ENCODE peak calls at places on chromosome 6, in eight cellular contexts. P is lower leg skin, W is endothelial cell, O is AG04450, B is fibroblast of lung, E is pancreas, G is astrocyte, A is cardiac muscle cell. C is an unnamed sample.

GRCh38 chr6:39821739-39822532 is 29.8 kb downstream of the DAAM2 start:
- DNase-seq in P (no peak), W (no peak), O (no peak), B (peak), E (no peak), G (no peak), A (no peak), C (no peak)

GRCh38 chr6:126919947-126920346 is 198.5 kb upstream of the RSPO3 start:
- DNase-seq in P (no peak), W (no peak), O (peak), B (peak), E (no peak), G (peak), A (no peak), C (no peak)

GRCh38 chr6:132131777-132132176 is 180.6 kb upstream of the CCN2 start:
- DNase-seq in P (no peak), W (no peak), O (peak), B (peak), E (peak), G (peak), A (no peak), C (no peak)

GRCh38 chr6:81075974-81076373 is 676.5 kb downstream of the TENT5A start:
- DNase-seq in P (no peak), W (peak), O (no peak), B (peak), E (no peak), G (peak), A (peak), C (no peak)

GRCh38 chr6:35402136-35402855 is 49.8 kb upstream of the FANCE start:
- DNase-seq in P (no peak), W (no peak), O (no peak), B (no peak), E (peak), G (no peak), A (no peak), C (no peak)

GRCh38 chr6:165832471-165832836 is 169.4 kb upstream of the PDE10A start:
- DNase-seq in P (no peak), W (no peak), O (no peak), B (no peak), E (no peak), G (no peak), A (no peak), C (peak)

GRCh38 chr6:167855825-167856425 is 29.2 kb downstream of the AFDN start:
- DNase-seq in P (no peak), W (no peak), O (peak), B (peak), E (no peak), G (peak), A (no peak), C (no peak)

GRCh38 chr6:116676021-116676420 is 5.0 kb upstream of the KPNA5 start:
- DNase-seq in P (no peak), W (no peak), O (no peak), B (no peak), E (no peak), G (no peak), A (no peak), C (no peak)

GRCh38 chr6:36463686-36464085 is 20.9 kb downstream of the KCTD20 start:
- DNase-seq in P (no peak), W (no peak), O (no peak), B (peak), E (no peak), G (no peak), A (no peak), C (no peak)

GRCh38 chr6:130148181-130148580 is 74.6 kb downstream of the SAMD3 start:
- DNase-seq in P (no peak), W (no peak), O (no peak), B (no peak), E (no peak), G (no peak), A (no peak), C (no peak)

GRCh38 chr6:16688984-16689636 is 72.2 kb downstream of the ATXN1 start:
- DNase-seq in P (no peak), W (no peak), O (peak), B (peak), E (no peak), G (peak), A (no peak), C (no peak)

GRCh38 chr6:155195903-155196302 is 67.9 kb upstream of the CLDN20 start:
- DNase-seq in P (no peak), W (no peak), O (no peak), B (no peak), E (no peak), G (no peak), A (no peak), C (no peak)

GRCh38 chr6:26028212-26028752 is 58.9 kb upstream of the HFE start:
- DNase-seq in P (no peak), W (no peak), O (no peak), B (no peak), E (no peak), G (no peak), A (no peak), C (no peak)

GRCh38 chr6:46129301-46129633 is 522 bp upstream of the ENPP4 start:
- DNase-seq in P (no peak), W (no peak), O (no peak), B (no peak), E (no peak), G (no peak), A (no peak), C (no peak)

GRCh38 chr6:53623497-53623896 is 42.1 kb downstream of the KLHL31 start:
- DNase-seq in P (no peak), W (no peak), O (no peak), B (peak), E (no peak), G (peak), A (no peak), C (no peak)

GRCh38 chr6:101926149-101926925 is 532.8 kb downstream of the GRIK2 start:
- DNase-seq in P (no peak), W (no peak), O (no peak), B (no peak), E (no peak), G (no peak), A (no peak), C (no peak)

GRCh38 chr6:108947114-108947854 is 99.1 kb downstream of the ARMC2 start:
- DNase-seq in P (no peak), W (no peak), O (peak), B (peak), E (no peak), G (peak), A (no peak), C (no peak)

GRCh38 chr6:19759117-19759880 is 77.9 kb upstream of the ID4 start:
- DNase-seq in P (no peak), W (no peak), O (peak), B (peak), E (no peak), G (peak), A (no peak), C (no peak)

GRCh38 chr6:114739656-114740055 is 396.8 kb upstream of the HS3ST5 start:
- DNase-seq in P (no peak), W (no peak), O (no peak), B (no peak), E (peak), G (no peak), A (no peak), C (no peak)

GRCh38 chr6:166470029-166470862 is 87.5 kb upstream of the MPC1 start:
- DNase-seq in P (no peak), W (no peak), O (no peak), B (no peak), E (no peak), G (no peak), A (no peak), C (no peak)

GRCh38 chr6:155186052-155186658 is 77.7 kb upstream of the CLDN20 start:
- DNase-seq in P (no peak), W (no peak), O (no peak), B (no peak), E (no peak), G (peak), A (no peak), C (no peak)

GRCh38 chr6:21997414-21998037 is 299.3 kb downstream of the PRL start:
- DNase-seq in P (no peak), W (no peak), O (no peak), B (no peak), E (no peak), G (peak), A (peak), C (no peak)

GRCh38 chr6:5023923-5024322 is 20.1 kb upstream of the RPP40 start:
- DNase-seq in P (no peak), W (no peak), O (no peak), B (no peak), E (no peak), G (no peak), A (no peak), C (no peak)

DNA sequence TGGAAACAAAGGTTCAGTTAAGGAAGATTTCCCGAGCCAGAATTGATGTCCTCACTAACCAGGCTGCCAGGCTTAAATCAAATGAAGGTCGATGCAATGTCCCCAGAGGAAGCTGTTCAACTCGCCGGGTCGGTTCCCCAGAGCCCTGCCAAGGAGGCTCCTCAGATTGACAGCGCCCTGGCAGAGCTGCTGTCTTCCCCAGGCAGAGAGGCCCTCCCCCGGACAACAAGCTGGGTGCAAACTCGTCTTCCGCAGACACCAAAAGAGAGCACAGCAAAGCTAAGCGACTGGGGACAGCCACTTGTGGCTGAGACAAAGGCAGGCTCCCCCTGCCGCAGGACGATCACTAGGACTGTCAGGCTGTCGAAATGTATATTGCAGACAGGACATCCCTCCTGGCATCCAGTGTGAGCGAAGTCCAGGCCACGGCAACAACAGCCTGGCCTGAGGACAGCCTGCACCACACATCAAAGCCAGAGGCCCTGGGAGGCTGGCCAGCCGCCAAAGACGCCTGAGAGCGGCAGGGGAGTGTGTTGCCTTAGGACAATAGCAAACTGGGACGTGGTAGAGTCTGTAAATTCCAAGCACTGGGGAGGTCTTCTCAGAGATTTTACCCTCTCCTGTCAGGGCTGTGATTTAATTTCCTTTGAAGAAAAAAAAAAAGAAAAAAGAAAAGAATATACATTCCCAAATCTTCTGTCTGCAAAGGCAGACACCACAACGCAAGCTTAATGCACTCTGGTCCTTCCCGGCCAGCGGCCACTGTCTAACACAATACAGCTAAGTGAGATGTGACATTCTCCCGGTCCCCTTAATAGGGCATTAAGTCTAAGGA is 99.1 kb downstream of the HIVEP2 start:
- DNase-seq in P (peak), W (peak), O (no peak), B (peak), E (peak), G (peak), A (peak), C (peak)
- TF ChIP-seq CTCF in P (no peak), W (no peak), O (no peak), B (no peak), E (no peak), G (no peak), A (no peak), C (peak)

GRCh38 chr6:44801188-44801587 is 413.7 kb downstream of the CDC5L start:
- DNase-seq in P (no peak), W (no peak), O (no peak), B (no peak), E (no peak), G (no peak), A (no peak), C (no peak)

GRCh38 chr6:44804016-44804415 is 416.5 kb downstream of the CDC5L start:
- DNase-seq in P (no peak), W (no peak), O (no peak), B (no peak), E (no peak), G (no peak), A (no peak), C (no peak)

GRCh38 chr6:44795326-44795725 is 407.8 kb downstream of the CDC5L start:
- DNase-seq in P (no peak), W (no peak), O (no peak), B (no peak), E (no peak), G (no peak), A (no peak), C (no peak)

GRCh38 chr6:44804546-44804945 is 417.0 kb downstream of the CDC5L start:
- DNase-seq in P (no peak), W (no peak), O (no peak), B (no peak), E (no peak), G (no peak), A (no peak), C (no peak)

DNA sequence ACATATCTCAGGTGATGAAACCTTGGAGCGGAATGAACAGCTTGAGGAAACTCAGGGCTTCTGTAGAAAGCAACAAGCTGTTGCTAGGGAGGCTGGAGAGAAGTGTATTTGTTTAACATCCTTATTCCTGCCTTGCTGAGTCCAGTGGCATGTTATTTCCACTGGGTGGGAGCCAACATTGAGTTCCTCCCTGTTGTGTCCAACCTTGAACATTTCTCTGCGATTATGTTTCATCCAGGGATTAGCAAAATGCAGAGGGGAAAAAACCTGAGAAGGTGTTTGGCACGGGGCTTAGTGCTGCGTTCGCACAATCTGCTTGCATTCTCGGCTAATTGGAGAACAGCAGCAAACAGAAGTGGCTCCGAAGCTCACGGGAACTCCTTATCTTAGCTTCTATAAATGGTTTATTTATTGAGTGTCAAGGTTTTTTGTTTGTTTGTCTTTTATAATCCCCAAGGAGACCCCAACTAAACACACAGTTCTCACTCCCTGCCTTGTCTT is 412.7 kb downstream of the CDC5L start:
- DNase-seq in P (no peak), W (no peak), O (no peak), B (peak), E (peak), G (peak), A (peak), C (no peak)
- TF ChIP-seq CTCF in P (no peak), W (no peak), O (no peak), B (no peak), E (no peak), G (no peak), A (no peak), C (peak)

DNA sequence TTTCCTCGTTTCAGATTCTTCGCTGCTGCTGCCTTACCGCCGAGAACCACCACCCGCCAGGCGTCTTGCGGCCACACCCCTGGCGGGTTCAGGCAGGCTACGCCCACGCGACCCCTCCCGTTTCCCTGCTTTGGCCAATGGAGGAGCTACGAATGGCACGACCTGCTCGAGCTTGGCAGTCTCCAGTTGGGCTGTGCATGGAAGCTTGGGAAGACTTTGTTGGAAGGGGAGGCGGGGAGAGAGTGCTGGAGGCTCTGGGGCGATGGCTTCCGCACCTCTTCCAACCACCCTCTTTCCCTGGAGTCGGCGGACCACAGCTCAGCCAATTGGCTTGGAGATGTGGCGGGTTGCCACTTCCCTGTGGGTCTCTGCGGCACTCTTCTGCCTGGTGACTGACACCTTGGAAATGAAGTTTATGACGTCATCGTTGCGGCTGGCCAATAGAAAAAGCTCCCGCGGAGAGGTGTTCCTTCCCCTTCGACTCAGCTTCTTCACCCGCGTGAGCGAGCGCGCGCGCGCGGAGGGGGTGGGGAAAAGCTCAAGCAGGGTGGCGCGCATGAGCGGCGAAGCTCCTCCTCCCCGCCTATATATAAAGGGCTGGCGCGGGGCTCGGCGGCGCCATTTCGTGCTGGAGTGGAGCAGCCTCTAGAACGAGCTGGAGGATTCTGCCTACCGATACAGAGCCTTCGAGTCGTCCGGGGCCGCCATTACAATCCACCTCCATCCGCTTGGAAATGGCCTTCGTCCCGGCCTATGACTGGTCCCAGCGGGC is 3.4 kb downstream of the BRD2 start:
- DNase-seq in P (peak), W (peak), O (peak), B (peak), E (peak), G (peak), A (peak), C (peak)
- TF ChIP-seq CTCF in P (no peak), W (no peak), O (peak), B (no peak), E (no peak), G (no peak), A (no peak), C (no peak)

GRCh38 chr6:12311106-12311505 is 20.9 kb downstream of the EDN1 start:
- DNase-seq in P (no peak), W (no peak), O (no peak), B (no peak), E (no peak), G (no peak), A (no peak), C (no peak)
- TF ChIP-seq CTCF in P (no peak), W (no peak), O (peak), B (no peak), E (no peak), G (no peak), A (peak), C (no peak)

DNA sequence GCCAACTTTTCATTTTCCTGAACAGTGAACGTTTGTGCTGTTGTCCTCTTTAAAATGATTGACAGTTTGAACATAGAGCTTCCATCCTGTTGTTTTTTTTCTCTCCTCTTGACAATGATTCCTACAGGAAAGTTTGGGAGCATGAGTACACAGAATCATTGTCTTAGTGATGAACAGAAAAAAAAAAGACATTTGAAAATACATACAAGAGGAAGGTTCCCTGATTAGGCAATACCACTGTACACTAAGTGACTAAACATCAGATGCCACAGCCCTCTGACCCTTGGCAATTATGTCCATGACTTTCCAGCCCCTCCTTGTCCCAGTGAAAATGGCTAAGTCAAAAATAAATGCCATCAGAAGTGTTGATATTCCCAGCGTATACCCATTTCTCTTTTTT is 71.5 kb downstream of the RTN4IP1 start:
- DNase-seq in P (no peak), W (no peak), O (no peak), B (peak), E (no peak), G (no peak), A (no peak), C (no peak)
- TF ChIP-seq CTCF in P (no peak), W (no peak), O (no peak), B (no peak), E (no peak), G (no peak), A (no peak), C (no peak)

DNA sequence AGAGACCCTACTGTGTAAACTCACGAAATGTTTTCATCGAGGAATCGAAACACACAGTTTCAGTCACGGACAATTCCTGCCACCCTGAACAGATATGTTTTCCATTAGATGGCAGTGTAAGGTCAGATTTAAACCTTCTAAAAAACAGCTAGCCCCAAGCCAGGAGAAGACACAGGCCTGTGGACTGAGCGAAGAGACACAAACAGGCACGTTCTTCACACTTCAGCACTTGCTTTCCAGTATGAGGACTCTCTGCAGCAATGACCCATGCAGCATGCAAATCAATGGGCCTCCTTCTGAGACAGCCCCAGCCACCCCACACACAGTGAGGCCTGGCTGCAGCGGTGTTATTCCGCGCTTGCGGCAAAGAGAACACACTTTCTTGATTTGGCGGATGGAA is 31.9 kb downstream of the HUS1B start:
- DNase-seq in P (no peak), W (no peak), O (peak), B (peak), E (no peak), G (peak), A (peak), C (no peak)
- TF ChIP-seq CTCF in P (no peak), W (no peak), O (peak), B (peak), E (no peak), G (peak), A (peak), C (peak)